ENCODE peak calls at places on chromosomes 3 and 15, in six cellular contexts. One of them, this sample, is unnamed.

GRCh38 chr3:129025691-129026435 is 24.8 kb downstream of the EFCC1 start:
- DNase-seq in non-pigmented ciliary epithelial cell: no peak
- DNase-seq in iPS DF 6.9: no peak
- DNase-seq in neural crest cell: no peak
- DNase-seq in A549: no peak
- DNase-seq in iris pigment epithelial cell: no peak
- DNase-seq in this sample: no peak

GRCh38 chr15:45442497-45443135 is 64.3 kb upstream of the GATM start:
- DNase-seq in neural crest cell: no peak
- DNase-seq in iPS DF 6.9: no peak
- DNase-seq in A549: no peak
- DNase-seq in iris pigment epithelial cell: peak
- DNase-seq in non-pigmented ciliary epithelial cell: no peak
- DNase-seq in this sample: no peak

GRCh38 chr15:63202858-63203257 is 13.5 kb downstream of the RAB8B start:
- DNase-seq in iris pigment epithelial cell: no peak
- DNase-seq in iPS DF 6.9: no peak
- DNase-seq in A549: no peak
- DNase-seq in non-pigmented ciliary epithelial cell: no peak
- DNase-seq in neural crest cell: no peak
- DNase-seq in this sample: no peak

GRCh38 chr3:53078656-53079055 is 32.8 kb upstream of the SFMBT1 start:
- DNase-seq in A549: no peak
- DNase-seq in non-pigmented ciliary epithelial cell: no peak
- DNase-seq in iris pigment epithelial cell: no peak
- DNase-seq in iPS DF 6.9: no peak
- DNase-seq in neural crest cell: no peak
- DNase-seq in this sample: no peak

GRCh38 chr3:167728176-167728575 is 6.5 kb downstream of the PDCD10 start:
- DNase-seq in A549: peak
- DNase-seq in non-pigmented ciliary epithelial cell: peak
- DNase-seq in iPS DF 6.9: no peak
- DNase-seq in neural crest cell: no peak
- DNase-seq in iris pigment epithelial cell: peak
- DNase-seq in this sample: no peak

GRCh38 chr3:66473181-66473580 is 27.6 kb downstream of the LRIG1 start:
- DNase-seq in neural crest cell: no peak
- DNase-seq in non-pigmented ciliary epithelial cell: no peak
- DNase-seq in iPS DF 6.9: no peak
- DNase-seq in iris pigment epithelial cell: peak
- DNase-seq in A549: no peak
- DNase-seq in this sample: no peak

GRCh38 chr3:79506751-79507150 is 261.0 kb downstream of the ROBO1 start:
- DNase-seq in non-pigmented ciliary epithelial cell: no peak
- DNase-seq in neural crest cell: no peak
- DNase-seq in A549: no peak
- DNase-seq in iris pigment epithelial cell: no peak
- DNase-seq in iPS DF 6.9: no peak
- DNase-seq in this sample: no peak

GRCh38 chr15:101277943-101278564 is 769 bp upstream of the SELENOS start:
- DNase-seq in iPS DF 6.9: no peak
- DNase-seq in A549: no peak
- DNase-seq in iris pigment epithelial cell: no peak
- DNase-seq in neural crest cell: no peak
- DNase-seq in non-pigmented ciliary epithelial cell: no peak
- DNase-seq in this sample: no peak

GRCh38 chr15:65638681-65639089 is 16.9 kb downstream of the SLC24A1 start:
- DNase-seq in non-pigmented ciliary epithelial cell: peak
- DNase-seq in iPS DF 6.9: peak
- DNase-seq in A549: peak
- DNase-seq in iris pigment epithelial cell: peak
- DNase-seq in neural crest cell: peak
- DNase-seq in this sample: no peak

GRCh38 chr15:84961114-84961452 is 20.6 kb upstream of the PDE8A start:
- DNase-seq in A549: no peak
- DNase-seq in iPS DF 6.9: no peak
- DNase-seq in neural crest cell: no peak
- DNase-seq in non-pigmented ciliary epithelial cell: peak
- DNase-seq in iris pigment epithelial cell: peak
- DNase-seq in this sample: no peak

GRCh38 chr3:117268318-117268717 is 558.7 kb downstream of the TUSC7 start:
- DNase-seq in iPS DF 6.9: no peak
- DNase-seq in non-pigmented ciliary epithelial cell: no peak
- DNase-seq in iris pigment epithelial cell: no peak
- DNase-seq in neural crest cell: no peak
- DNase-seq in A549: no peak
- DNase-seq in this sample: no peak

GRCh38 chr3:149085828-149086231 is 503 bp downstream of the HLTF start:
- DNase-seq in iris pigment epithelial cell: peak
- DNase-seq in A549: peak
- DNase-seq in non-pigmented ciliary epithelial cell: no peak
- DNase-seq in iPS DF 6.9: peak
- DNase-seq in neural crest cell: no peak
- DNase-seq in this sample: peak

GRCh38 chr3:189531271-189531670 is 99.9 kb upstream of the TP63 start:
- DNase-seq in iris pigment epithelial cell: no peak
- DNase-seq in neural crest cell: no peak
- DNase-seq in non-pigmented ciliary epithelial cell: no peak
- DNase-seq in A549: no peak
- DNase-seq in iPS DF 6.9: no peak
- DNase-seq in this sample: no peak

GRCh38 chr3:94522488-94522887 is 459.6 kb downstream of the NSUN3 start:
- DNase-seq in iris pigment epithelial cell: peak
- DNase-seq in non-pigmented ciliary epithelial cell: no peak
- DNase-seq in neural crest cell: no peak
- DNase-seq in A549: peak
- DNase-seq in iPS DF 6.9: no peak
- DNase-seq in this sample: no peak

GRCh38 chr15:38186505-38186904 is 66.1 kb upstream of the SPRED1 start:
- DNase-seq in non-pigmented ciliary epithelial cell: no peak
- DNase-seq in A549: no peak
- DNase-seq in iPS DF 6.9: no peak
- DNase-seq in neural crest cell: no peak
- DNase-seq in iris pigment epithelial cell: no peak
- DNase-seq in this sample: no peak

GRCh38 chr15:45148076-45149059 is 18.6 kb downstream of the DUOX1 start:
- DNase-seq in non-pigmented ciliary epithelial cell: no peak
- DNase-seq in iPS DF 6.9: no peak
- DNase-seq in neural crest cell: no peak
- DNase-seq in iris pigment epithelial cell: no peak
- DNase-seq in A549: no peak
- DNase-seq in this sample: no peak

GRCh38 chr15:65303687-65304392 is 637 bp upstream of the RNU5B-1 start:
- DNase-seq in non-pigmented ciliary epithelial cell: no peak
- DNase-seq in iPS DF 6.9: no peak
- DNase-seq in A549: peak
- DNase-seq in iris pigment epithelial cell: peak
- DNase-seq in neural crest cell: no peak
- DNase-seq in this sample: no peak

GRCh38 chr3:128374746-128375445 is 91.8 kb downstream of the DNAJB8 start:
- DNase-seq in iris pigment epithelial cell: no peak
- DNase-seq in non-pigmented ciliary epithelial cell: no peak
- DNase-seq in iPS DF 6.9: no peak
- DNase-seq in A549: no peak
- DNase-seq in neural crest cell: no peak
- DNase-seq in this sample: no peak

GRCh38 chr3:171183042-171183441 is 156.5 kb upstream of the SLC2A2 start:
- DNase-seq in A549: peak
- DNase-seq in iPS DF 6.9: no peak
- DNase-seq in non-pigmented ciliary epithelial cell: no peak
- DNase-seq in neural crest cell: no peak
- DNase-seq in iris pigment epithelial cell: peak
- DNase-seq in this sample: no peak

GRCh38 chr3:195254454-195255175 is 16.3 kb downstream of the XXYLT1 start:
- DNase-seq in A549: no peak
- DNase-seq in neural crest cell: no peak
- DNase-seq in iris pigment epithelial cell: no peak
- DNase-seq in non-pigmented ciliary epithelial cell: no peak
- DNase-seq in iPS DF 6.9: no peak
- DNase-seq in this sample: peak

GRCh38 chr3:177475266-177475665 is 278.0 kb upstream of the TBL1XR1 start:
- DNase-seq in A549: no peak
- DNase-seq in iris pigment epithelial cell: no peak
- DNase-seq in non-pigmented ciliary epithelial cell: no peak
- DNase-seq in iPS DF 6.9: no peak
- DNase-seq in neural crest cell: no peak
- DNase-seq in this sample: no peak

GRCh38 chr15:96578393-96578792 is 247.9 kb downstream of the NR2F2 start:
- DNase-seq in iPS DF 6.9: no peak
- DNase-seq in A549: no peak
- DNase-seq in non-pigmented ciliary epithelial cell: no peak
- DNase-seq in neural crest cell: no peak
- DNase-seq in iris pigment epithelial cell: no peak
- DNase-seq in this sample: no peak

GRCh38 chr3:56772926-56773587 is 28.7 kb downstream of the ARHGEF3 start:
- DNase-seq in neural crest cell: no peak
- DNase-seq in A549: no peak
- DNase-seq in iris pigment epithelial cell: no peak
- DNase-seq in non-pigmented ciliary epithelial cell: no peak
- DNase-seq in iPS DF 6.9: no peak
- DNase-seq in this sample: no peak

GRCh38 chr3:132654190-132654589 is 5.4 kb downstream of the ACAD11 start:
- DNase-seq in iris pigment epithelial cell: no peak
- DNase-seq in A549: no peak
- DNase-seq in neural crest cell: no peak
- DNase-seq in non-pigmented ciliary epithelial cell: no peak
- DNase-seq in iPS DF 6.9: no peak
- DNase-seq in this sample: no peak